ENCODE peak calls at places on chromosomes 13 and 19, in ten cellular contexts. Z is amygdala; S is stimulated activated CD4-positive, alpha-beta T cell treated with anti-CD3 and anti-CD28 coated beads, Interleukin-2, amount 100 ng/mL, for 24 hours; A is HEK293T; K is kidney epithelial cell; O is left ventricle myocardium inferior; C is PC-3; Y is NAMALWA; U is sciatic nerve; D is trophoblast cell. X is an unnamed sample.

GRCh38 chr19:56971230-56971629 is 130.7 kb upstream of the PEG3 start:
- DNase-seq in Z (no peak), S (no peak), A (no peak), K (no peak), O (no peak), C (no peak), Y (no peak), U (no peak), D (no peak), X (no peak)

GRCh38 chr13:98022210-98022609 is 68.7 kb downstream of the IPO5 start:
- DNase-seq in Z (no peak), S (no peak), A (no peak), K (peak), O (no peak), C (peak), Y (no peak), U (no peak), D (peak), X (peak)

GRCh38 chr19:49880162-49880869 is 2.8 kb downstream of the TBC1D17 start:
- DNase-seq in Z (no peak), S (no peak), A (no peak), K (no peak), O (no peak), C (no peak), Y (no peak), U (peak), D (no peak), X (no peak)

GRCh38 chr19:32309711-32310390 is 35.6 kb upstream of the ZNF507 start:
- DNase-seq in Z (no peak), S (no peak), A (no peak), K (no peak), O (no peak), C (no peak), Y (no peak), U (no peak), D (no peak), X (no peak)

GRCh38 chr13:73365240-73365639 is 306.4 kb downstream of the KLF5 start:
- DNase-seq in Z (no peak), S (no peak), A (no peak), K (no peak), O (no peak), C (peak), Y (no peak), U (no peak), D (no peak), X (no peak)

GRCh38 chr13:25901460-25902376 is 150.1 kb downstream of the SHISA2 start:
- DNase-seq in Z (no peak), S (no peak), A (no peak), K (peak), O (no peak), C (peak), Y (no peak), U (no peak), D (no peak), X (no peak)

GRCh38 chr19:58585442-58586130 is 12.5 kb upstream of the MZF1 start:
- DNase-seq in Z (no peak), S (no peak), A (no peak), K (no peak), O (no peak), C (no peak), Y (no peak), U (no peak), D (no peak), X (no peak)

GRCh38 chr13:75480691-75481175 is 1.2 kb downstream of the TBC1D4 start:
- DNase-seq in Z (peak), S (peak), A (peak), K (no peak), O (peak), C (peak), Y (no peak), U (peak), D (peak), X (no peak)

GRCh38 chr19:45667620-45668341 is at the start of gene GIPR:
- DNase-seq in Z (no peak), S (peak), A (no peak), K (no peak), O (peak), C (peak), Y (peak), U (no peak), D (peak), X (no peak)